ENCODE peak calls at places on chromosome 2, in four cellular contexts. W is transverse colon, O is HCT116, H is prostate gland. J is an unnamed sample.

GRCh38 chr2:127820080-127820668 is 9.2 kb upstream of the WDR33 start:
- DNase-seq in O (peak; percentile 28), H (no peak), W (no peak), J (no peak)

GRCh38 chr2:204321910-204322765 is 223.1 kb upstream of the PARD3B start:
- DNase-seq in H (peak; percentile 19), O (no peak), W (no peak), J (no peak)

GRCh38 chr2:216320852-216321251 is 51.4 kb downstream of the MARCHF4 start:
- DNase-seq in O (no peak), W (no peak), H (no peak), J (no peak)

GRCh38 chr2:191635333-191636234 is 42.4 kb upstream of the NABP1 start:
- DNase-seq in O (peak; percentile 13), W (no peak), H (no peak), J (no peak)

GRCh38 chr2:113162173-113162572 is 11.6 kb upstream of the PSD4 start:
- DNase-seq in H (no peak), W (no peak), O (no peak), J (peak; percentile 61)

GRCh38 chr2:10046899-10047298 is 3.5 kb downstream of the KLF11 start:
- DNase-seq in W (no peak), O (no peak), H (no peak), J (no peak)

GRCh38 chr2:161552015-161552414 is 72.2 kb upstream of the SLC4A10 start:
- DNase-seq in H (no peak), W (no peak), O (no peak), J (no peak)

GRCh38 chr2:173161040-173161439 is 85.4 kb downstream of the MAP3K20 start:
- DNase-seq in O (no peak), W (no peak), H (no peak), J (no peak)

GRCh38 chr2:190514676-190515075 is 19.8 kb downstream of the NEMP2 start:
- DNase-seq in O (no peak), W (no peak), H (no peak), J (no peak)

GRCh38 chr2:65658871-65659270 is 226.5 kb upstream of the SPRED2 start:
- DNase-seq in H (no peak), O (no peak), W (no peak), J (no peak)

GRCh38 chr2:129780316-129781282 is 198.9 kb upstream of the RAB6C start:
- DNase-seq in O (no peak), W (no peak), H (no peak), J (peak; percentile 72)

GRCh38 chr2:9247786-9248185 is 41.2 kb downstream of the ASAP2 start:
- DNase-seq in O (no peak), W (peak; percentile 47), H (no peak), J (no peak)

GRCh38 chr2:207655000-207655399 is 29.8 kb upstream of the METTL21A start:
- DNase-seq in W (no peak), H (no peak), O (no peak), J (no peak)

GRCh38 chr2:120348134-120349103 is 2.5 kb downstream of the INHBB start:
- DNase-seq in O (no peak), W (no peak), H (peak; percentile 75), J (no peak)

GRCh38 chr2:111042772-111043771 is 77.6 kb upstream of the BCL2L11 start:
- DNase-seq in H (no peak), O (no peak), W (no peak), J (peak; percentile 82)

GRCh38 chr2:237483018-237483731 is 3.9 kb upstream of the MLPH start:
- DNase-seq in H (peak; percentile 85), W (peak; percentile 52), O (no peak), J (no peak)

DNA sequence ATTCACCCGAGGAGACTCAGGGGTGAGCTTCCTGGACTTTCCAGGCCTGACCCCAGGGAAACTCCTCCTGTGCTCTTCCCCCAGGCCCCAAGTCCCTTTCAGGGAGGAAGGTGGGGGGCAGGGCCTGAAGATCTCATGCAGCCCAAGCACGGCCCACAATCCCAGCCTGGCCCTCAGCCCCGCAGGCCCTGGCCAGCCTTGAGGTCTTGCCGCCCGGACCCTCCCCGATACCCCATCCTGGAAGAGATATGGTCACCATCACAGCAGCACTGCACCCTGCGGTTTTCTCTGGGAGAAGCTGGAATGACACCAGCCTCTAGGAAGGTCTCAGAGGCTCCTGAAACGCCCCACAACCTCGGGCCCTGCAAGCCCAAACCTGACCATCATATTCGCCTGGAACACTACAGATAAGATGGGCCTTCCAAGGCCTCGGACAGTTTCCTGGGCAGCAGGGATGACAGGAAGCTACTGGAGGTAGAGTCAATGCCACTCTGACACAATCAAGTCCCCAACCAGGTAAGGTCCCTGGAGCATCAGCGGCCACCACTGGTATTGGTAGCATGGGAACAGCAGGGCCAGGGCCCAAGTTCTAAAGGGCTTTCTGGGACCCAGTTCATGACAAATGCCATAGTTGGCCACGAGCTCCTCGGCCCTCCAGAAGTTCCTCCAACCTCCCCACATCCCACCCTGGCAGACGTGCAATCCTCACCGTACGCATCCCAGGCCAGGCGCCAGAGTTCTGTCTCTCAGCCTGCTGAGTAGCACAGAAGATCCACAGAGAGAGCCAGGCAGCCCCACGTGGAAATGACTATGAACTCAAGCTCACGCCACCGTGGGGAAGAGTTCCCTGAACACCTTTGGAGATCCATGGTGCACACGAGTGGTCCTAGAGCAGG is 8.6 kb downstream of the SDC1 start:
- DNase-seq in H (no peak), W (no peak), O (no peak), J (no peak)
- H3K4me1 ChIP-seq in H (peaks cover 20% of the 10 kb centered on the region), W (no peaks in the 10 kb centered on the region), O (no peaks in the 10 kb centered on the region), J (peaks cover 72% of the 10 kb centered on the region)

DNA sequence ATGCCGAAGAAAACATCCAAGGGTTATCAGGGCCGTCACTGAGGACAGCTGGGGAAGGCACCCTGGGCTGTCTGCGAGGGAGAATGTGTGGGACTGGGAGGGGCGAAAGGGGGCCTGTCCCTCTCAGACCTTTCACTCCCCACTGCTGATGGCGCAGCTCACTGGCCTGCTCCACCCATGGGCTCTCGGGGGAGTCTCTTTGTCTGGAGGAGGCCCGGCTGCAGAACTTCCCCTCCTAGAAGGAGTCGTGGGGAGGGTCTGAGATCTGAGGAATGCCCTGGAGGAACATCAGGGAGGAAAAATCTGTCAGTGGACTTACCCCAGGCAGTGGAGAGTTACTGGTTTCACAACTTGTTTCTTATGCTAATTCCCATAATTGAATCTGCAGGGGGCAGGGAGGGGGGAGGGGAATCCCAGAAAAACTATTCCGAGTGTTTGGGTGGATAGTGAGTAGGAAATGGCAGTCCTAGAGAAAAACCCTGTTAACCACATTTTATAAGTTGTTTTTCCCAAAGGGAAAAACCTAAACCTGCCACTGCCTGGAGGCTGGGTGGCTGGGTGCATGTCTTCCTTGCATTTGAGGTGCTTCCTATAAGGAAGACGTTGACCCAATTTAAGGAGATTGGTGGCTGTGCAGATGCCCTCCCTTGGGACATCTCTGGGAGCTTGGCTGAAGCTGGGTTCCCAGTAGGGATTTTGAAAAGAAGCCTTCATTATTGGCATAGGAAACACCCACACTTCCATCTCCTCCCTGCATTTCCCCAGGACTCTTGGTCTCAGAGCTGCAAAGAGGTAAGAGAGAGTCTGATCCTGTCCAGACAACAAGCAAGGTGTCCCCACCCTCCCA is 11.7 kb upstream of the SEMA4C start:
- DNase-seq in O (no peak), H (no peak), W (no peak), J (no peak)
- TF ChIP-seq POLR2AphosphoS5 in O (no peak), H (no peak), W (no peak), J (no peak)

GRCh38 chr2:96326564-96326963 is 1.4 kb downstream of the ITPRIPL1 start:
- DNase-seq in W (no peak), O (no peak), H (no peak), J (no peak)
- H3K4me3 ChIP-seq in W (no peak overlapping the region), O (no peak overlapping the region), H (no peak overlapping the region), J (no peak overlapping the region)

GRCh38 chr2:84276585-84277255 is 182.4 kb downstream of the SUCLG1 start:
- DNase-seq in H (no peak), O (no peak), W (no peak), J (no peak)

GRCh38 chr2:84273406-84273805 is 185.7 kb downstream of the SUCLG1 start:
- DNase-seq in W (no peak), O (no peak), H (no peak), J (no peak)

DNA sequence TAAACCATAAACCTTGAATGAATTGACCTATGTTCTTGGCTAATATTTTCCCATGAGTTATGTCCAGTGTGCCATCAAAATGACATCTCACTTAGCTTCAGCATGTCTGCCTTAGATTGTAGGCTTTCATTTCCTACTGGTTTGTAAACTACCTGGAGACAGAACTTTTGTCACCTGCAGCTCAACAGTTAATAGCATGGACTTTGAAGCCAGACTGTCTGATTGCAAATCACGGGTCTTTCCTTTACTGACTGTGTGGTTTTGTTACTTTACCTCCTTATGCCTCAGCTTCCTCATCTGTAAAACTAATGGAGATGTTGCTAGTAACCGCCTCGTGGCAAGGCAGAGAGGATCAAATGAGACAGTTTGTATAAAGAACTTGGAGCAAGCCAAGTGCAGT is 187.1 kb downstream of the SUCLG1 start:
- DNase-seq in H (no peak), O (no peak), W (no peak), J (no peak)
- H3K4me1 ChIP-seq in H (no peaks in the 10 kb centered on the region), O (no peaks in the 10 kb centered on the region), W (no peaks in the 10 kb centered on the region), J (no peaks in the 10 kb centered on the region)

GRCh38 chr2:151678849-151679248 is 55.4 kb downstream of the NEB start:
- DNase-seq in H (no peak), W (no peak), O (no peak), J (no peak)

GRCh38 chr2:151682459-151683003 is 51.7 kb downstream of the NEB start:
- DNase-seq in W (no peak), O (no peak), H (no peak), J (no peak)
- TF ChIP-seq POLR2AphosphoS5 in W (no peak), O (no peak), H (no peak), J (no peak)

GRCh38 chr2:4552099-4552498 is 848.7 kb downstream of the DCDC2C start:
- DNase-seq in O (no peak), H (no peak), W (no peak), J (no peak)

GRCh38 chr2:4553219-4553618 is 849.8 kb downstream of the DCDC2C start:
- DNase-seq in W (no peak), H (no peak), O (no peak), J (no peak)

GRCh38 chr2:4561206-4561605 is 857.8 kb downstream of the DCDC2C start:
- DNase-seq in W (no peak), H (no peak), O (no peak), J (no peak)

GRCh38 chr2:4556136-4556535 is 852.8 kb downstream of the DCDC2C start:
- DNase-seq in H (no peak), O (no peak), W (no peak), J (no peak)
- H3K4me3 ChIP-seq in H (no peak overlapping the region), O (no peak overlapping the region), W (no peak overlapping the region), J (no peak overlapping the region)

DNA sequence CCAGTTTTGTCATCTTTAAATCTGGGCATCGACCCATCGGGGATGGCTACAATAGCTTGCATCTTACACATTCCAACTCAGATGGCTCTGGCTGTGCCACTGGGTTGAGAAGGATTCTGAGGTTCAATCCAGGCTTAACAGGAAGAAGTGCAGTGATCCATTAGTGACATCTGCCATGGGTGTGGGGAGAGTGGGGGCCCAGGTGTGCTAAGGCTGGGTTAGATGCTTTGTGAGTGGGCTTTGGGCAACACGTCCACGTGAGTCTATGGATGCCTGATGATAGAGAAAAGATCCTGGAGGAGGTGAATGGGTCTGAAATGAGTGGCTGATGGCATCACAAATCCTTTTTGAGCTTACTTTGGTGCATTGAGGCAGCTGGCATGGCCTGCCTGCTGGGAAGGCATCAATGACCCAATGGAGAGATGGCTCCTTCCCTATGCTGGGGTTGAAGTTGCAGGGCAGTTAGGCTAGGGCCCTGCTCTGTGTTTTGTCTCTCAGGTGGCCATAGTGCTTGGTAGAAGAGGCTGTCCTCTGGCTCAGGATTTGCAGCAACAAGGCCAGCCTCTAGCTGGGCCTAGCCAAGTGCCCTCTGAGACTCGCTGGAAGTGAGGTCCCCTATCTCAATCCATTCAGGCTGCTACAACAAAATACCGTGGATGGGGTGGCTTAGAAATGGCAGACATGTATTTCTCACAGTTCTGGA is 56.7 kb downstream of the HS1BP3 start:
- DNase-seq in H (no peak), W (peak; percentile 3), O (no peak), J (no peak)
- H3K4me1 ChIP-seq in H (peaks cover 4% of the 10 kb centered on the region), W (peaks cover 10% of the 10 kb centered on the region), O (peaks cover 27% of the 10 kb centered on the region), J (peaks cover 71% of the 10 kb centered on the region)